ENCODE peak calls at places on chromosomes 2 and 18, in ten cellular contexts. One of them, this sample, is unnamed.
A peak's percentile ranks its signal among the peaks of the same experiment; 100 is the strongest.

GRCh38 chr2:183078163-183078466 is 432 bp upstream of the DUSP19 start:
- DNase-seq in breast epithelium: no peak
- DNase-seq in fibroblast of mammary gland: no peak
- DNase-seq in CD4-positive, alpha-beta T cell: no peak
- DNase-seq in kidney epithelial cell: no peak
- DNase-seq in K562: no peak
- DNase-seq in osteocyte: no peak
- DNase-seq in mesothelial cell of epicardium: no peak
- DNase-seq in foreskin fibroblast: no peak
- DNase-seq in hepatocyte: peak; percentile 61
- DNase-seq in this sample: peak; percentile 30

GRCh38 chr2:211990335-211990734 is 548.3 kb downstream of the ERBB4 start:
- DNase-seq in breast epithelium: no peak
- DNase-seq in fibroblast of mammary gland: no peak
- DNase-seq in CD4-positive, alpha-beta T cell: no peak
- DNase-seq in kidney epithelial cell: no peak
- DNase-seq in K562: no peak
- DNase-seq in osteocyte: no peak
- DNase-seq in mesothelial cell of epicardium: no peak
- DNase-seq in foreskin fibroblast: no peak
- DNase-seq in hepatocyte: no peak
- DNase-seq in this sample: no peak

GRCh38 chr2:29527947-29528346 is 393.4 kb downstream of the ALK start:
- DNase-seq in breast epithelium: no peak
- DNase-seq in fibroblast of mammary gland: no peak
- DNase-seq in CD4-positive, alpha-beta T cell: no peak
- DNase-seq in kidney epithelial cell: no peak
- DNase-seq in K562: no peak
- DNase-seq in osteocyte: no peak
- DNase-seq in mesothelial cell of epicardium: no peak
- DNase-seq in foreskin fibroblast: no peak
- DNase-seq in hepatocyte: no peak
- DNase-seq in this sample: no peak

GRCh38 chr2:10030311-10030736 is 13.0 kb upstream of the KLF11 start:
- DNase-seq in breast epithelium: no peak
- DNase-seq in fibroblast of mammary gland: no peak
- DNase-seq in CD4-positive, alpha-beta T cell: no peak
- DNase-seq in kidney epithelial cell: no peak
- DNase-seq in K562: peak; percentile 58
- DNase-seq in osteocyte: no peak
- DNase-seq in mesothelial cell of epicardium: no peak
- DNase-seq in foreskin fibroblast: no peak
- DNase-seq in hepatocyte: no peak
- DNase-seq in this sample: no peak

GRCh38 chr18:27762054-27762453 is 414.9 kb downstream of the CDH2 start:
- DNase-seq in breast epithelium: no peak
- DNase-seq in fibroblast of mammary gland: no peak
- DNase-seq in CD4-positive, alpha-beta T cell: no peak
- DNase-seq in kidney epithelial cell: no peak
- DNase-seq in K562: no peak
- DNase-seq in osteocyte: no peak
- DNase-seq in mesothelial cell of epicardium: no peak
- DNase-seq in foreskin fibroblast: no peak
- DNase-seq in hepatocyte: no peak
- DNase-seq in this sample: no peak

GRCh38 chr2:212940816-212941215 is 210.6 kb downstream of the IKZF2 start:
- DNase-seq in breast epithelium: peak; percentile 66
- DNase-seq in fibroblast of mammary gland: peak; percentile 50
- DNase-seq in CD4-positive, alpha-beta T cell: no peak
- DNase-seq in kidney epithelial cell: peak; percentile 54
- DNase-seq in K562: no peak
- DNase-seq in osteocyte: no peak
- DNase-seq in mesothelial cell of epicardium: no peak
- DNase-seq in foreskin fibroblast: peak; percentile 54
- DNase-seq in hepatocyte: peak; percentile 30
- DNase-seq in this sample: no peak

GRCh38 chr2:137857871-137858270 is 106.4 kb upstream of the HNMT start:
- DNase-seq in breast epithelium: no peak
- DNase-seq in fibroblast of mammary gland: no peak
- DNase-seq in CD4-positive, alpha-beta T cell: no peak
- DNase-seq in kidney epithelial cell: no peak
- DNase-seq in K562: no peak
- DNase-seq in osteocyte: no peak
- DNase-seq in mesothelial cell of epicardium: no peak
- DNase-seq in foreskin fibroblast: no peak
- DNase-seq in hepatocyte: no peak
- DNase-seq in this sample: no peak

GRCh38 chr2:164896634-164897033 is 55.0 kb upstream of the COBLL1 start:
- DNase-seq in breast epithelium: no peak
- DNase-seq in fibroblast of mammary gland: peak; percentile 76
- DNase-seq in CD4-positive, alpha-beta T cell: no peak
- DNase-seq in kidney epithelial cell: peak; percentile 56
- DNase-seq in K562: no peak
- DNase-seq in osteocyte: no peak
- DNase-seq in mesothelial cell of epicardium: no peak
- DNase-seq in foreskin fibroblast: peak; percentile 85
- DNase-seq in hepatocyte: peak; percentile 40
- DNase-seq in this sample: no peak

GRCh38 chr2:112640800-112641675 is 4.7 kb upstream of the SLC20A1 start:
- DNase-seq in breast epithelium: no peak
- DNase-seq in fibroblast of mammary gland: peak; percentile 97
- DNase-seq in CD4-positive, alpha-beta T cell: no peak
- DNase-seq in kidney epithelial cell: no peak
- DNase-seq in K562: peak; percentile 76
- DNase-seq in osteocyte: no peak
- DNase-seq in mesothelial cell of epicardium: no peak
- DNase-seq in foreskin fibroblast: peak; percentile 97
- DNase-seq in hepatocyte: no peak
- DNase-seq in this sample: no peak

GRCh38 chr2:208077286-208077685 is 47.0 kb downstream of the CRYGD start:
- DNase-seq in breast epithelium: no peak
- DNase-seq in fibroblast of mammary gland: no peak
- DNase-seq in CD4-positive, alpha-beta T cell: no peak
- DNase-seq in kidney epithelial cell: no peak
- DNase-seq in K562: no peak
- DNase-seq in osteocyte: no peak
- DNase-seq in mesothelial cell of epicardium: no peak
- DNase-seq in foreskin fibroblast: no peak
- DNase-seq in hepatocyte: no peak
- DNase-seq in this sample: no peak

GRCh38 chr2:16148632-16149348 is 208.4 kb downstream of the MYCN start:
- DNase-seq in breast epithelium: no peak
- DNase-seq in fibroblast of mammary gland: no peak
- DNase-seq in CD4-positive, alpha-beta T cell: no peak
- DNase-seq in kidney epithelial cell: no peak
- DNase-seq in K562: no peak
- DNase-seq in osteocyte: peak; percentile 49
- DNase-seq in mesothelial cell of epicardium: no peak
- DNase-seq in foreskin fibroblast: no peak
- DNase-seq in hepatocyte: no peak
- DNase-seq in this sample: no peak

GRCh38 chr18:23614891-23615290 is 28.6 kb upstream of the NPC1 start:
- DNase-seq in breast epithelium: no peak
- DNase-seq in fibroblast of mammary gland: no peak
- DNase-seq in CD4-positive, alpha-beta T cell: no peak
- DNase-seq in kidney epithelial cell: no peak
- DNase-seq in K562: no peak
- DNase-seq in osteocyte: no peak
- DNase-seq in mesothelial cell of epicardium: no peak
- DNase-seq in foreskin fibroblast: no peak
- DNase-seq in hepatocyte: no peak
- DNase-seq in this sample: no peak

GRCh38 chr18:499351-500229 is 911 bp downstream of the COLEC12 start:
- DNase-seq in breast epithelium: no peak
- DNase-seq in fibroblast of mammary gland: peak; percentile 80
- DNase-seq in CD4-positive, alpha-beta T cell: no peak
- DNase-seq in kidney epithelial cell: peak; percentile 52
- DNase-seq in K562: no peak
- DNase-seq in osteocyte: no peak
- DNase-seq in mesothelial cell of epicardium: peak; percentile 45
- DNase-seq in foreskin fibroblast: peak; percentile 87
- DNase-seq in hepatocyte: peak; percentile 76
- DNase-seq in this sample: no peak

GRCh38 chr2:119259296-119259860 is 35.7 kb downstream of the STEAP3 start:
- DNase-seq in breast epithelium: peak; percentile 38
- DNase-seq in fibroblast of mammary gland: no peak
- DNase-seq in CD4-positive, alpha-beta T cell: no peak
- DNase-seq in kidney epithelial cell: no peak
- DNase-seq in K562: no peak
- DNase-seq in osteocyte: no peak
- DNase-seq in mesothelial cell of epicardium: no peak
- DNase-seq in foreskin fibroblast: no peak
- DNase-seq in hepatocyte: no peak
- DNase-seq in this sample: no peak

GRCh38 chr18:74402806-74403433 is 54.2 kb downstream of the DIPK1C start:
- DNase-seq in breast epithelium: no peak
- DNase-seq in fibroblast of mammary gland: no peak
- DNase-seq in CD4-positive, alpha-beta T cell: no peak
- DNase-seq in kidney epithelial cell: no peak
- DNase-seq in K562: no peak
- DNase-seq in osteocyte: no peak
- DNase-seq in mesothelial cell of epicardium: no peak
- DNase-seq in foreskin fibroblast: no peak
- DNase-seq in hepatocyte: peak; percentile 19
- DNase-seq in this sample: no peak
- TF ChIP-seq CTCF in breast epithelium: no peak
- TF ChIP-seq CTCF in fibroblast of mammary gland: no peak
- TF ChIP-seq CTCF in CD4-positive, alpha-beta T cell: no peak
- TF ChIP-seq CTCF in kidney epithelial cell: no peak
- TF ChIP-seq CTCF in K562: no peak
- TF ChIP-seq CTCF in osteocyte: no peak
- TF ChIP-seq CTCF in mesothelial cell of epicardium: no peak
- TF ChIP-seq CTCF in foreskin fibroblast: no peak
- TF ChIP-seq CTCF in hepatocyte: no peak
- TF ChIP-seq CTCF in this sample: no peak

DNA sequence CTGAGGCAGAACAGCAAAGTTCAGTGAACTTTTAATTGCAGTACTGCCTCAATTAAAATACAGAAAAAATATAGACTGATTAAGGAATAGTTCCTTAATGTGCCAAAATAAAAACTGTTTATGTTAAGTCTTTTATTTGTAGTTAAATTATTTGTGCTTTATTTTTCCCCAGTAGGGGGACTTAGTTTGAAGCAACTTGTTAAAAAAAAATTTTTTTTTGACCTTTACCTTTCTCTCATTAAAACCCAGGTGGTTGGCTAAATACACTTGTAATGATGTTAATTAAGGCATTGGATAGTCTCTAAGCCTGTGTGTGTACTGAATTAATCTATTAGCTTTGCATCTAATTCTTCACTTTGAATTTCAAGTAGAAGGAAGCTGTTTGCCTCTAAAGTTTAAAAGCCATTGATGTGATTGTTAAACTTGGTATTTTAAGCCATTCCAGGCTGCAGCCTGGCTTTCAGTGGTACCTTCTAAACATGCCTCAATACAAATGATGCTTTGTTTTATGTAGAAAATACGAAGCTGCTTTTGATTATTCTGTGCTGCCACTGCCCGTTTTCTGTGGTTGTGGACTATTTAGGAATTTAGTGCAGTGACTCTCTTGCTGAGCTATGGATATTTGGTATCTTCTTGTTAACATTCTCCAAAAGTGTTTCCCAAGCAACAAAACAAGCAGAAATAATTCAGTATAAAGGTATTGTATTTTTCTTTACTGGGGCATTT is 102.9 kb downstream of the TANC1 start:
- DNase-seq in breast epithelium: no peak
- DNase-seq in fibroblast of mammary gland: peak; percentile 66
- DNase-seq in CD4-positive, alpha-beta T cell: no peak
- DNase-seq in kidney epithelial cell: no peak
- DNase-seq in K562: no peak
- DNase-seq in osteocyte: no peak
- DNase-seq in mesothelial cell of epicardium: no peak
- DNase-seq in foreskin fibroblast: peak; percentile 78
- DNase-seq in hepatocyte: no peak
- DNase-seq in this sample: no peak
- TF ChIP-seq CTCF in breast epithelium: no peak
- TF ChIP-seq CTCF in fibroblast of mammary gland: peak; percentile 18
- TF ChIP-seq CTCF in CD4-positive, alpha-beta T cell: no peak
- TF ChIP-seq CTCF in kidney epithelial cell: no peak
- TF ChIP-seq CTCF in K562: no peak
- TF ChIP-seq CTCF in osteocyte: peak; percentile 18
- TF ChIP-seq CTCF in mesothelial cell of epicardium: peak; percentile 77
- TF ChIP-seq CTCF in foreskin fibroblast: no peak
- TF ChIP-seq CTCF in hepatocyte: no peak
- TF ChIP-seq CTCF in this sample: no peak

GRCh38 chr2:101820519-101820918 is 123.0 kb downstream of the MAP4K4 start:
- DNase-seq in breast epithelium: no peak
- DNase-seq in fibroblast of mammary gland: peak; percentile 86
- DNase-seq in CD4-positive, alpha-beta T cell: no peak
- DNase-seq in kidney epithelial cell: no peak
- DNase-seq in K562: peak; percentile 35
- DNase-seq in osteocyte: no peak
- DNase-seq in mesothelial cell of epicardium: no peak
- DNase-seq in foreskin fibroblast: peak; percentile 85
- DNase-seq in hepatocyte: peak; percentile 63
- DNase-seq in this sample: no peak

GRCh38 chr2:101821059-101821805 is 123.7 kb downstream of the MAP4K4 start:
- DNase-seq in breast epithelium: no peak
- DNase-seq in fibroblast of mammary gland: no peak
- DNase-seq in CD4-positive, alpha-beta T cell: no peak
- DNase-seq in kidney epithelial cell: no peak
- DNase-seq in K562: no peak
- DNase-seq in osteocyte: no peak
- DNase-seq in mesothelial cell of epicardium: no peak
- DNase-seq in foreskin fibroblast: no peak
- DNase-seq in hepatocyte: no peak
- DNase-seq in this sample: no peak

GRCh38 chr2:101823849-101824248 is 126.3 kb downstream of the MAP4K4 start:
- DNase-seq in breast epithelium: no peak
- DNase-seq in fibroblast of mammary gland: peak; percentile 76
- DNase-seq in CD4-positive, alpha-beta T cell: no peak
- DNase-seq in kidney epithelial cell: no peak
- DNase-seq in K562: no peak
- DNase-seq in osteocyte: no peak
- DNase-seq in mesothelial cell of epicardium: no peak
- DNase-seq in foreskin fibroblast: peak; percentile 81
- DNase-seq in hepatocyte: no peak
- DNase-seq in this sample: no peak

GRCh38 chr2:101821828-101822458 is 124.4 kb downstream of the MAP4K4 start:
- DNase-seq in breast epithelium: no peak
- DNase-seq in fibroblast of mammary gland: no peak
- DNase-seq in CD4-positive, alpha-beta T cell: no peak
- DNase-seq in kidney epithelial cell: no peak
- DNase-seq in K562: no peak
- DNase-seq in osteocyte: no peak
- DNase-seq in mesothelial cell of epicardium: no peak
- DNase-seq in foreskin fibroblast: no peak
- DNase-seq in hepatocyte: no peak
- DNase-seq in this sample: no peak

GRCh38 chr2:101823347-101823791 is 125.9 kb downstream of the MAP4K4 start:
- DNase-seq in breast epithelium: peak; percentile 57
- DNase-seq in fibroblast of mammary gland: peak; percentile 80
- DNase-seq in CD4-positive, alpha-beta T cell: peak; percentile 48
- DNase-seq in kidney epithelial cell: no peak
- DNase-seq in K562: peak; percentile 48
- DNase-seq in osteocyte: no peak
- DNase-seq in mesothelial cell of epicardium: no peak
- DNase-seq in foreskin fibroblast: peak; percentile 81
- DNase-seq in hepatocyte: peak; percentile 75
- DNase-seq in this sample: no peak
- TF ChIP-seq CTCF in breast epithelium: peak; percentile 44
- TF ChIP-seq CTCF in fibroblast of mammary gland: peak; percentile 74
- TF ChIP-seq CTCF in CD4-positive, alpha-beta T cell: peak; percentile 88
- TF ChIP-seq CTCF in kidney epithelial cell: peak; percentile 52
- TF ChIP-seq CTCF in K562: peak; percentile 70
- TF ChIP-seq CTCF in osteocyte: peak; percentile 58
- TF ChIP-seq CTCF in mesothelial cell of epicardium: peak; percentile 25
- TF ChIP-seq CTCF in foreskin fibroblast: peak; percentile 77
- TF ChIP-seq CTCF in hepatocyte: peak; percentile 58
- TF ChIP-seq CTCF in this sample: peak; percentile 78

GRCh38 chr2:231361701-231362588 is 33.6 kb upstream of the B3GNT7 start:
- DNase-seq in breast epithelium: no peak
- DNase-seq in fibroblast of mammary gland: no peak
- DNase-seq in CD4-positive, alpha-beta T cell: no peak
- DNase-seq in kidney epithelial cell: no peak
- DNase-seq in K562: peak; percentile 52
- DNase-seq in osteocyte: no peak
- DNase-seq in mesothelial cell of epicardium: no peak
- DNase-seq in foreskin fibroblast: no peak
- DNase-seq in hepatocyte: no peak
- DNase-seq in this sample: peak; percentile 47
- TF ChIP-seq CTCF in breast epithelium: no peak
- TF ChIP-seq CTCF in fibroblast of mammary gland: no peak
- TF ChIP-seq CTCF in CD4-positive, alpha-beta T cell: no peak
- TF ChIP-seq CTCF in kidney epithelial cell: no peak
- TF ChIP-seq CTCF in K562: peak; percentile 22
- TF ChIP-seq CTCF in osteocyte: no peak
- TF ChIP-seq CTCF in mesothelial cell of epicardium: no peak
- TF ChIP-seq CTCF in foreskin fibroblast: no peak
- TF ChIP-seq CTCF in hepatocyte: no peak
- TF ChIP-seq CTCF in this sample: peak; percentile 34

This sample was measured in GM06990.